ENCODE peak calls at places on chromosomes 4 and X, in four cellular contexts. H, I, V and D are unnamed samples.

GRCh38 chr4:37568494-37568893 is 117.7 kb downstream of the RELL1 start:
- DNase-seq in V (no peak), H (no peak), I (no peak), D (no peak)

GRCh38 chrX:143781103-143781502 is 60.6 kb upstream of the SPANXN2 start:
- DNase-seq in V (no peak), H (no peak), I (no peak), D (no peak)

GRCh38 chrX:154712781-154713391 is 38.0 kb downstream of the GAB3 start:
- DNase-seq in I (peak; percentile 65), H (no peak), V (no peak), D (no peak)

GRCh38 chrX:50403903-50404302 is 66.7 kb downstream of the DGKK start:
- DNase-seq in H (no peak), I (no peak), V (no peak), D (no peak)

GRCh38 chr4:55615008-55615407 is 21.1 kb downstream of the NMU start:
- DNase-seq in I (no peak), V (no peak), H (no peak), D (no peak)

GRCh38 chrX:155065035-155065734 is 5.8 kb downstream of the CMC4 start:
- DNase-seq in V (no peak), H (no peak), I (no peak), D (no peak)

GRCh38 chrX:47587091-47587891 is 5.1 kb downstream of the TIMP1 start:
- DNase-seq in H (no peak), I (no peak), V (no peak), D (peak; percentile 48)

GRCh38 chrX:88072339-88073030 is 554.9 kb downstream of the KLHL4 start:
- DNase-seq in H (no peak), V (no peak), I (no peak), D (no peak)

GRCh38 chrX:20231598-20231997 is 35.1 kb downstream of the RPS6KA3 start:
- DNase-seq in H (no peak), I (no peak), V (no peak), D (no peak)

GRCh38 chr4:81360722-81361121 is 111.0 kb downstream of the RASGEF1B start:
- DNase-seq in V (no peak), H (no peak), I (no peak), D (no peak)

GRCh38 chr4:153169811-153170210 is 34.4 kb upstream of the TRIM2 start:
- DNase-seq in H (no peak), I (no peak), V (no peak), D (no peak)

GRCh38 chr4:58191086-58191485 is 1080.9 kb upstream of the IGFBP7 start:
- DNase-seq in H (no peak), V (no peak), I (no peak), D (no peak)

DNA sequence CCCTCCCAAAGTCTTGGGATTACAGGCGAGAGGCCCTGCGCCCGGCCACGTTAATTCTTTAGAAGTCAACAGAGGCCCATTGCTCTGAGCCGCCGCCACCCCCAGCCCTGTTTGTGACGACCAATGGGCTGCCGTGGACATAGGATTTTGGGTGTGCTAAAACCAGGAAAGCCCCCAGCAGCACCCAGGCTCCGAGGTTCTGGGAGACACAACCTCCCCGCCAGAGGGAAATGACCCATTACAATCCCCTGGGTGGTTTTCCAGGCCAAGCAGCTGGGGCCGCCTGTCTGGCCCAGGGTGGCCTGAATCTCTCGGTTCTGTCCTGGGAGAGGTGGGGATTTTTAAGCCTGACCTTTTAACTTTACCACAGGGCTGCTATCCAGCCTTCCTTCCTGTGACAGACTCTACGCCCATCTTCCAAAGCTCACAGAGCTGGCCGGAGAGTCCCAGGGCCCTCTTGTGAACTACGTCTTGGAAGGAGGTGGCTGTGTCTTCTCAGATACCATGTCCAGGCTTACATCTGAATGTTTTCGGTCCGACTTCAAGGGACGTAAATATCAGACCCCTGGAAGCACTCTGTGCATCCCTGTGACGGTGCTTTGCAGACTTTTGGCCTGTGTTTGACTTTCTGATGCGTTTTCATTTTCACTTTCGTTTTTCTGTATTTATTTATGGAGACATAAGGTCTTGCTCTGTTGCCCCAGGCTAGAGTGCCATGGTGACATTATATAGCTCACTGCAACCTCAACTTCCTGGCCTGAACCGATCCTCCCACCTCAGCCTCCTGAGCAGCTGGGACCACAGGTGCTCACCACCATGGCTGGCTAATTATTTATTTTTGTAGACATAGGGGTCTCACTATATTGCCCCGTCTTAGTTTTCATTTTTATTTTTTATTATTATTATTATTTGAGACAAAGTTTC is 36.0 kb downstream of the P2RY8 start:
- DNase-seq in V (no peak), I (peak; percentile 88), H (no peak), D (no peak)
- H3K4me3 ChIP-seq in V (peak overlapping the region; percentile 29), I (peak overlapping the region; percentile 25), H (no peak overlapping the region), D (no peak overlapping the region)

DNA sequence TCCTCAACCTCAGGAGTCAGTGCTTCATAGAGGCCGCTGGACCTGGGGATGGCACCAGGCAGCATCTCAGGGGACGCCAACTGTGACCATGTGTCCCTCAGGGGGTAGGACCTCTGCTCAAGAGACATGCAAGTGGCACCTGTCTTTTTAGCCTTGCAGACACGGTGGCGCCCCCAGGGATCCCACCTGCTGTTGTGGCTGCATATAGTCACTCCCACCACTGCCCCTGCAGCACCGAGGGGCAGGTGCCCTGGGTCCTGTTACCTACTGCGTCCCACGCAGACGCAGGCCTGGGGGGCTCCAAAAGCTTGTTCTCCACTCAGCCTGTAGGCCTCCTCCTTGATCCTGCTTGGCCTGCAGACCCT is 2.5 kb downstream of the MYL5 start:
- DNase-seq in I (no peak), H (no peak), V (no peak), D (no peak)
- H3K4me1 ChIP-seq in I (no peaks in the 10 kb centered on the region), H (peaks cover 47% of the 10 kb centered on the region), V (peaks cover 33% of the 10 kb centered on the region), D (peaks cover 26% of the 10 kb centered on the region)

DNA sequence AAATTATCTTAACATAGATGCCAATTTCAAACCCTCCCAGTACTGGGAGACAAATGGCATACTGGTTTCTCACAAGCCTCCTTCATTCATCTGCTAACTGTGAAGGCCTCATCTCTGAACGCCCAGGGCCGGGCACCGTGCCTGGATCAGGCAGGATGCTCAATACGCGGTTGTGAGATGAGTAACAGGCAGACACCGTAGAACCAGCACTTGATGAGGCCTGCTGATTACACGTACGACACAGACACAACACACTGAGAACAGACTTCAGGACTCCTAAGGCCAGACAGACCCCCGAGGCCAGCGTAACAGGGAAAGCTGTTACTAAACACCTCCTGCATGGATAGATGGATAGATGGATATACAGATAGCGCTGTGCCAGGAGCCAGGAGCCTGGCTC is 154.6 kb downstream of the AFAP1 start:
- DNase-seq in I (no peak), H (no peak), V (no peak), D (no peak)
- H3K27ac ChIP-seq in I (no peak overlapping the region), H (no peak overlapping the region), V (no peak overlapping the region), D (no peak overlapping the region)

GRCh38 chr4:796206-796605 is 29.7 kb downstream of the CPLX1 start:
- DNase-seq in H (no peak), I (no peak), V (no peak), D (no peak)

GRCh38 chr4:804804-805203 is 21.1 kb downstream of the CPLX1 start:
- DNase-seq in V (no peak), I (no peak), H (no peak), D (no peak)

GRCh38 chr4:803884-804283 is 22.0 kb downstream of the CPLX1 start:
- DNase-seq in V (no peak), I (no peak), H (no peak), D (no peak)

GRCh38 chr4:797066-797465 is 28.9 kb downstream of the CPLX1 start:
- DNase-seq in I (no peak), V (no peak), H (no peak), D (no peak)

GRCh38 chr4:801436-802124 is 24.3 kb downstream of the CPLX1 start:
- DNase-seq in V (no peak), I (no peak), H (no peak), D (no peak)
- H3K4me3 ChIP-seq in V (no peak overlapping the region), I (no peak overlapping the region), H (no peak overlapping the region), D (no peak overlapping the region)

DNA sequence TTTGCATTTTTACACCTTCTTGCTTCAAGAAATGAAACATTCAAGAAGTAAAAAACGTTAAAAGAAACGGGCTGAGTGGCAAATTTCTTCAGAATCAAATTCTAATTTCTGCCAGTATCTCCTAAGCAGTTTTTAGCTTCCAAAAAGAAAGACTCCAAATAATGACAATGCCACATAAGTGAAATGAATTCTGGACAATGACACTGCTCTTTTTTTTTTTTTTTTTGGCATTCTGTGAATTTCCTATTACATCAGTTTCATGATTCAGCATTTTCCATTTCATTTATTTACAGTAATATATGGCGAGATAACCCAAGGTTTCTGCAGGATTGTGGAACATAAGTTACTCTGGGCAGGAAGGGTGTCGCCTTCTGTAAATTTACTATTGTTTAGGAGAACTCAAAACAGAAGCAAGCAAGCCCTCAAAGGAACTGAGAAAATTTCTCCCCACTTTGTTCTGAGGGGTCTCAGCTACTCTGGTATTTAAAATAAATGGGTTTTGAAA is 1.3 kb downstream of the SEL1L3 start:
- DNase-seq in H (no peak), V (no peak), I (peak; percentile 17), D (no peak)
- H3K4me1 ChIP-seq in H (peaks cover 21% of the 10 kb centered on the region), V (no peaks in the 10 kb centered on the region), I (peaks cover 20% of the 10 kb centered on the region), D (no peaks in the 10 kb centered on the region)

DNA sequence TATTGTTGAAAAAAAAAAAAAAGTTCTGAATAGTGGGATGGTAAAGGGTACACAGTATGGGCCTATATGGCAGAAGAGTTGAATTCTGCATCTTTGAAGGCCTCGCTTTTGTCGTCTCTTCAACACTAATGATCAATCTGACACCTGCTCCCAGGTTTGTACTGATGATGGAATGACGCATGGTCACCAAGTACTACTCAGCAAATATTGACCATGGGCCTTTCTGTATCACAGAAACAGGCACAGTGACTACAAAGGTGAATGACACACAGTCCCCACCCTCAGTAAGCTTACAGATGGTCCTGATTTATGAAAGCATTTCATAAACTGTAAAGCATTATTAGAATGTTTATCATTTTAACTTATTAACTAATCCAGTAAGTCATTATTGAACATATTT is 152.6 kb downstream of the LDB2 start:
- DNase-seq in V (no peak), H (no peak), I (no peak), D (no peak)
- H3K27ac ChIP-seq in V (no peak overlapping the region), H (no peak overlapping the region), I (no peak overlapping the region), D (no peak overlapping the region)

GRCh38 chr4:189981970-189982369 is 41.3 kb downstream of the FRG1 start:
- DNase-seq in H (no peak), V (no peak), I (no peak), D (no peak)

GRCh38 chr4:189974056-189974455 is 33.4 kb downstream of the FRG1 start:
- DNase-seq in V (no peak), H (no peak), I (no peak), D (no peak)

GRCh38 chr4:189973646-189974045 is 33.0 kb downstream of the FRG1 start:
- DNase-seq in H (no peak), I (no peak), V (no peak), D (no peak)

GRCh38 chr4:189979196-189980047 is 38.8 kb downstream of the FRG1 start:
- DNase-seq in H (no peak), I (no peak), V (no peak), D (no peak)
- H3K4me3 ChIP-seq in H (no peak overlapping the region), I (no peak overlapping the region), V (no peak overlapping the region), D (no peak overlapping the region)

DNA sequence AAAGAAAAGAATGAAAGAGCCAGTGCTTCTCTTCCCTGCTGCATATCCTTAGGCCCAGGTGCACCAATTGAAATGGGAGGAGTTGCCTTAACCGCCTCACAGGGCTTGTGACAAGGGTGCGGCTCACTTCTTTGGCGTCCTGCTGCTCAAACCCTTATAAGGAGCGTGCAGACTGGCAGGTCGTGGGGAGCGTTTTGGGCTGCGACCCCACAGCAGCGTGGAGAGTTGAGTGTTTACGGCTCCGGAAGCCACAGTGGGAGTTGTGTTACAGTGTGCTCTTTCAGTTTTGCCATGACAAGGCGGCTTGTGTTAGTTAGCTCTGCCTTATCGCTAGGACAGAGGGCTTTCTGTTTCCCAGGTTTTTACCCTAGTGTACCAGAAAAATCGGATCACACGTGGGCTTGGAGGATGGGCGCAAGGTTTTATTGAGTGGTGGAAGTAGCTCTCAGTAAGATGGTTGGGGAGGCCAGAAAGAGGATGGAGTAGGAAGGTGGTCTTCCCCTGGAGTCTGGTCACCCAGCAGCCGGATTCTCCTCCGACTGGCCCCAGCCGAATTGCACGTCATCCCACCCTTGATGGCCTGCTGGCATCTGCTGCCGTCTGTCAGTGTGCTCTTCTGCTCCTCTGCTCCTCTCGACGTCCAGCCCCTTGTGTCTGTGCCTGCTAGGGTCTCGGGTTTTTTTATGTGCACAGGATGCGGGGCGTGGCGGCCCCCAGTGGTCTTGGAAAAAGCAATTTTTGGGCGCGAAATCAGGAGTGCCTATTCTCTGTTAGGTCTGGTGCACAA is 718.9 kb downstream of the ARAP2 start:
- DNase-seq in I (no peak), V (no peak), H (no peak), D (no peak)
- H3K4me1 ChIP-seq in I (no peaks in the 10 kb centered on the region), V (no peaks in the 10 kb centered on the region), H (no peaks in the 10 kb centered on the region), D (no peaks in the 10 kb centered on the region)